ENCODE peak calls at places on chromosomes 16 and 17, in six cellular contexts. One of them, this sample, is unnamed.

GRCh38 chr17:77461277-77462057 is 320.7 kb downstream of the SEC14L1 start:
- DNase-seq in COR-L47: no peak
- DNase-seq in RWPE1: no peak
- DNase-seq in cerebellum: no peak
- DNase-seq in pancreas: no peak
- DNase-seq in WERI-Rb-1: no peak
- DNase-seq in this sample: no peak

GRCh38 chr16:89187337-89188063 is 12.8 kb downstream of the SLC22A31 start:
- DNase-seq in RWPE1: no peak
- DNase-seq in pancreas: no peak
- DNase-seq in COR-L47: no peak
- DNase-seq in WERI-Rb-1: no peak
- DNase-seq in cerebellum: no peak
- DNase-seq in this sample: no peak

GRCh38 chr17:47276444-47276843 is 22.8 kb downstream of the ITGB3 start:
- DNase-seq in pancreas: no peak
- DNase-seq in COR-L47: no peak
- DNase-seq in WERI-Rb-1: no peak
- DNase-seq in cerebellum: no peak
- DNase-seq in RWPE1: no peak
- DNase-seq in this sample: no peak

GRCh38 chr17:31392002-31392855 is 754 bp downstream of the RAB11FIP4 start:
- DNase-seq in COR-L47: no peak
- DNase-seq in pancreas: no peak
- DNase-seq in cerebellum: peak
- DNase-seq in WERI-Rb-1: peak
- DNase-seq in RWPE1: no peak
- DNase-seq in this sample: peak

GRCh38 chr16:81823111-81823510 is 44.0 kb downstream of the PLCG2 start:
- DNase-seq in pancreas: no peak
- DNase-seq in COR-L47: no peak
- DNase-seq in cerebellum: no peak
- DNase-seq in RWPE1: no peak
- DNase-seq in WERI-Rb-1: no peak
- DNase-seq in this sample: no peak

GRCh38 chr17:28110184-28110583 is 67.7 kb downstream of the NLK start:
- DNase-seq in RWPE1: no peak
- DNase-seq in pancreas: no peak
- DNase-seq in COR-L47: no peak
- DNase-seq in cerebellum: no peak
- DNase-seq in WERI-Rb-1: no peak
- DNase-seq in this sample: no peak

GRCh38 chr17:2591040-2591640 is 2.3 kb upstream of the PAFAH1B1 start:
- DNase-seq in WERI-Rb-1: no peak
- DNase-seq in COR-L47: no peak
- DNase-seq in RWPE1: no peak
- DNase-seq in pancreas: no peak
- DNase-seq in cerebellum: no peak
- DNase-seq in this sample: no peak

GRCh38 chr17:33888455-33888854 is 366.6 kb upstream of the CCL2 start:
- DNase-seq in cerebellum: no peak
- DNase-seq in WERI-Rb-1: no peak
- DNase-seq in COR-L47: no peak
- DNase-seq in pancreas: no peak
- DNase-seq in RWPE1: peak
- DNase-seq in this sample: no peak

GRCh38 chr16:69929480-69929879 is 21.7 kb upstream of the CLEC18A start:
- DNase-seq in RWPE1: no peak
- DNase-seq in cerebellum: no peak
- DNase-seq in WERI-Rb-1: no peak
- DNase-seq in COR-L47: no peak
- DNase-seq in pancreas: no peak
- DNase-seq in this sample: no peak

GRCh38 chr17:75472119-75472518 is 15.7 kb downstream of the TMEM94 start:
- DNase-seq in RWPE1: no peak
- DNase-seq in COR-L47: peak
- DNase-seq in pancreas: no peak
- DNase-seq in cerebellum: no peak
- DNase-seq in WERI-Rb-1: no peak
- DNase-seq in this sample: no peak

GRCh38 chr17:45341389-45342158 is 24.8 kb upstream of the MAP3K14 start:
- DNase-seq in RWPE1: peak
- DNase-seq in COR-L47: peak
- DNase-seq in WERI-Rb-1: peak
- DNase-seq in cerebellum: no peak
- DNase-seq in pancreas: no peak
- DNase-seq in this sample: peak

GRCh38 chr16:31273187-31273586 is 13.4 kb downstream of the ITGAM start:
- DNase-seq in COR-L47: no peak
- DNase-seq in pancreas: no peak
- DNase-seq in cerebellum: peak
- DNase-seq in RWPE1: no peak
- DNase-seq in WERI-Rb-1: no peak
- DNase-seq in this sample: no peak

This sample was measured in D341Med.